ENCODE peak calls at places on chromosomes 6 and 20, in nine cellular contexts. One of them, this sample, is unnamed.

GRCh38 chr6:5942591-5942990 is 64.1 kb downstream of the NRN1 start:
- DNase-seq in activated CD4-positive, alpha-beta T cell treated with anti-CD3 and anti-CD28 coated beads, Interleukin-2, amount 10 ng/mL, durations not matched to agents 7 days and 5 days: no peak
- DNase-seq in skeletal muscle cell: no peak
- DNase-seq in stimulated activated CD4-positive, alpha-beta T cell treated with anti-CD3 and anti-CD28 coated beads, Interleukin-4, amount 100 ng/mL, for 24 hours: no peak
- DNase-seq in mammary epithelial cell: peak
- DNase-seq in cardiac muscle cell: no peak
- DNase-seq in endothelial cell: no peak
- DNase-seq in GM13977: no peak
- DNase-seq in ACHN: no peak
- DNase-seq in this sample: no peak

GRCh38 chr20:52731086-52731485 is 241.1 kb upstream of the TSHZ2 start:
- DNase-seq in activated CD4-positive, alpha-beta T cell treated with anti-CD3 and anti-CD28 coated beads, Interleukin-2, amount 10 ng/mL, durations not matched to agents 7 days and 5 days: no peak
- DNase-seq in skeletal muscle cell: no peak
- DNase-seq in stimulated activated CD4-positive, alpha-beta T cell treated with anti-CD3 and anti-CD28 coated beads, Interleukin-4, amount 100 ng/mL, for 24 hours: no peak
- DNase-seq in mammary epithelial cell: no peak
- DNase-seq in cardiac muscle cell: no peak
- DNase-seq in endothelial cell: peak
- DNase-seq in GM13977: no peak
- DNase-seq in ACHN: no peak
- DNase-seq in this sample: peak

GRCh38 chr6:306641-307061 is 14.4 kb downstream of the DUSP22 start:
- DNase-seq in activated CD4-positive, alpha-beta T cell treated with anti-CD3 and anti-CD28 coated beads, Interleukin-2, amount 10 ng/mL, durations not matched to agents 7 days and 5 days: no peak
- DNase-seq in skeletal muscle cell: no peak
- DNase-seq in stimulated activated CD4-positive, alpha-beta T cell treated with anti-CD3 and anti-CD28 coated beads, Interleukin-4, amount 100 ng/mL, for 24 hours: no peak
- DNase-seq in mammary epithelial cell: no peak
- DNase-seq in cardiac muscle cell: no peak
- DNase-seq in endothelial cell: no peak
- DNase-seq in GM13977: no peak
- DNase-seq in ACHN: no peak
- DNase-seq in this sample: no peak

GRCh38 chr6:34462561-34462971 is 3.3 kb upstream of the PACSIN1 start:
- DNase-seq in activated CD4-positive, alpha-beta T cell treated with anti-CD3 and anti-CD28 coated beads, Interleukin-2, amount 10 ng/mL, durations not matched to agents 7 days and 5 days: no peak
- DNase-seq in skeletal muscle cell: peak
- DNase-seq in stimulated activated CD4-positive, alpha-beta T cell treated with anti-CD3 and anti-CD28 coated beads, Interleukin-4, amount 100 ng/mL, for 24 hours: no peak
- DNase-seq in mammary epithelial cell: no peak
- DNase-seq in cardiac muscle cell: peak
- DNase-seq in endothelial cell: no peak
- DNase-seq in GM13977: no peak
- DNase-seq in ACHN: peak
- DNase-seq in this sample: no peak

GRCh38 chr6:17923401-17923863 is 64.0 kb downstream of the KIF13A start:
- DNase-seq in activated CD4-positive, alpha-beta T cell treated with anti-CD3 and anti-CD28 coated beads, Interleukin-2, amount 10 ng/mL, durations not matched to agents 7 days and 5 days: no peak
- DNase-seq in skeletal muscle cell: no peak
- DNase-seq in stimulated activated CD4-positive, alpha-beta T cell treated with anti-CD3 and anti-CD28 coated beads, Interleukin-4, amount 100 ng/mL, for 24 hours: no peak
- DNase-seq in mammary epithelial cell: no peak
- DNase-seq in cardiac muscle cell: no peak
- DNase-seq in endothelial cell: no peak
- DNase-seq in GM13977: no peak
- DNase-seq in ACHN: no peak
- DNase-seq in this sample: no peak

GRCh38 chr6:112216699-112217551 is 37.4 kb downstream of the LAMA4 start:
- DNase-seq in activated CD4-positive, alpha-beta T cell treated with anti-CD3 and anti-CD28 coated beads, Interleukin-2, amount 10 ng/mL, durations not matched to agents 7 days and 5 days: no peak
- DNase-seq in skeletal muscle cell: peak
- DNase-seq in stimulated activated CD4-positive, alpha-beta T cell treated with anti-CD3 and anti-CD28 coated beads, Interleukin-4, amount 100 ng/mL, for 24 hours: no peak
- DNase-seq in mammary epithelial cell: peak
- DNase-seq in cardiac muscle cell: no peak
- DNase-seq in endothelial cell: no peak
- DNase-seq in GM13977: no peak
- DNase-seq in ACHN: no peak
- DNase-seq in this sample: peak

GRCh38 chr6:31663961-31664789 is 622 bp downstream of the GPANK1 start:
- DNase-seq in activated CD4-positive, alpha-beta T cell treated with anti-CD3 and anti-CD28 coated beads, Interleukin-2, amount 10 ng/mL, durations not matched to agents 7 days and 5 days: peak
- DNase-seq in skeletal muscle cell: peak
- DNase-seq in stimulated activated CD4-positive, alpha-beta T cell treated with anti-CD3 and anti-CD28 coated beads, Interleukin-4, amount 100 ng/mL, for 24 hours: no peak
- DNase-seq in mammary epithelial cell: peak
- DNase-seq in cardiac muscle cell: no peak
- DNase-seq in endothelial cell: no peak
- DNase-seq in GM13977: no peak
- DNase-seq in ACHN: peak
- DNase-seq in this sample: no peak

GRCh38 chr6:154606457-154606856 is 96.0 kb upstream of the CNKSR3 start:
- DNase-seq in activated CD4-positive, alpha-beta T cell treated with anti-CD3 and anti-CD28 coated beads, Interleukin-2, amount 10 ng/mL, durations not matched to agents 7 days and 5 days: peak
- DNase-seq in skeletal muscle cell: no peak
- DNase-seq in stimulated activated CD4-positive, alpha-beta T cell treated with anti-CD3 and anti-CD28 coated beads, Interleukin-4, amount 100 ng/mL, for 24 hours: peak
- DNase-seq in mammary epithelial cell: peak
- DNase-seq in cardiac muscle cell: no peak
- DNase-seq in endothelial cell: no peak
- DNase-seq in GM13977: peak
- DNase-seq in ACHN: no peak
- DNase-seq in this sample: no peak

GRCh38 chr20:401682-402495 is 6.2 kb upstream of the RBCK1 start:
- DNase-seq in activated CD4-positive, alpha-beta T cell treated with anti-CD3 and anti-CD28 coated beads, Interleukin-2, amount 10 ng/mL, durations not matched to agents 7 days and 5 days: no peak
- DNase-seq in skeletal muscle cell: peak
- DNase-seq in stimulated activated CD4-positive, alpha-beta T cell treated with anti-CD3 and anti-CD28 coated beads, Interleukin-4, amount 100 ng/mL, for 24 hours: no peak
- DNase-seq in mammary epithelial cell: peak
- DNase-seq in cardiac muscle cell: no peak
- DNase-seq in endothelial cell: no peak
- DNase-seq in GM13977: no peak
- DNase-seq in ACHN: peak
- DNase-seq in this sample: peak

GRCh38 chr6:19279137-19279747 is 557.9 kb upstream of the ID4 start:
- DNase-seq in activated CD4-positive, alpha-beta T cell treated with anti-CD3 and anti-CD28 coated beads, Interleukin-2, amount 10 ng/mL, durations not matched to agents 7 days and 5 days: no peak
- DNase-seq in skeletal muscle cell: no peak
- DNase-seq in stimulated activated CD4-positive, alpha-beta T cell treated with anti-CD3 and anti-CD28 coated beads, Interleukin-4, amount 100 ng/mL, for 24 hours: no peak
- DNase-seq in mammary epithelial cell: no peak
- DNase-seq in cardiac muscle cell: no peak
- DNase-seq in endothelial cell: no peak
- DNase-seq in GM13977: no peak
- DNase-seq in ACHN: no peak
- DNase-seq in this sample: no peak

GRCh38 chr20:49573900-49574416 is 6.0 kb upstream of the PTGIS start:
- DNase-seq in activated CD4-positive, alpha-beta T cell treated with anti-CD3 and anti-CD28 coated beads, Interleukin-2, amount 10 ng/mL, durations not matched to agents 7 days and 5 days: no peak
- DNase-seq in skeletal muscle cell: no peak
- DNase-seq in stimulated activated CD4-positive, alpha-beta T cell treated with anti-CD3 and anti-CD28 coated beads, Interleukin-4, amount 100 ng/mL, for 24 hours: no peak
- DNase-seq in mammary epithelial cell: no peak
- DNase-seq in cardiac muscle cell: no peak
- DNase-seq in endothelial cell: no peak
- DNase-seq in GM13977: no peak
- DNase-seq in ACHN: peak
- DNase-seq in this sample: no peak